ENCODE peak calls at places on chromosomes 12 and 14, in five cellular contexts. V, H, K, W and Q are unnamed samples.

GRCh38 chr14:90698379-90698869 is 117.8 kb downstream of the TTC7B start:
- DNase-seq in V (peak), H (no peak), K (peak), W (no peak), Q (peak)

GRCh38 chr12:99261256-99261655 is 386.3 kb upstream of the GARIN6 start:
- DNase-seq in V (no peak), H (no peak), K (no peak), W (no peak), Q (no peak)

GRCh38 chr14:71142375-71143038 is 235.2 kb downstream of the PCNX1 start:
- DNase-seq in V (no peak), H (no peak), K (no peak), W (peak), Q (no peak)

GRCh38 chr14:23123419-23123818 is 4.4 kb upstream of the CEBPE start:
- DNase-seq in V (peak), H (no peak), K (peak), W (no peak), Q (peak)

GRCh38 chr12:108886873-108887629 is 7.2 kb downstream of the DAO start:
- DNase-seq in V (no peak), H (no peak), K (no peak), W (no peak), Q (no peak)

GRCh38 chr14:53531151-53531550 is 378.0 kb upstream of the DDHD1 start:
- DNase-seq in V (no peak), H (no peak), K (no peak), W (no peak), Q (no peak)

GRCh38 chr14:32826404-32827082 is 112.1 kb upstream of the NPAS3 start:
- DNase-seq in V (no peak), H (peak), K (no peak), W (peak), Q (no peak)

GRCh38 chr14:87896393-87897380 is 96.3 kb downstream of the GALC start:
- DNase-seq in V (peak), H (peak), K (peak), W (peak), Q (no peak)

GRCh38 chr12:47412837-47413236 is 293.0 kb downstream of the RPAP3 start:
- DNase-seq in V (no peak), H (no peak), K (no peak), W (no peak), Q (no peak)

GRCh38 chr12:104673294-104674062 is 216.7 kb downstream of the CHST11 start:
- DNase-seq in V (no peak), H (no peak), K (peak), W (no peak), Q (no peak)

DNA sequence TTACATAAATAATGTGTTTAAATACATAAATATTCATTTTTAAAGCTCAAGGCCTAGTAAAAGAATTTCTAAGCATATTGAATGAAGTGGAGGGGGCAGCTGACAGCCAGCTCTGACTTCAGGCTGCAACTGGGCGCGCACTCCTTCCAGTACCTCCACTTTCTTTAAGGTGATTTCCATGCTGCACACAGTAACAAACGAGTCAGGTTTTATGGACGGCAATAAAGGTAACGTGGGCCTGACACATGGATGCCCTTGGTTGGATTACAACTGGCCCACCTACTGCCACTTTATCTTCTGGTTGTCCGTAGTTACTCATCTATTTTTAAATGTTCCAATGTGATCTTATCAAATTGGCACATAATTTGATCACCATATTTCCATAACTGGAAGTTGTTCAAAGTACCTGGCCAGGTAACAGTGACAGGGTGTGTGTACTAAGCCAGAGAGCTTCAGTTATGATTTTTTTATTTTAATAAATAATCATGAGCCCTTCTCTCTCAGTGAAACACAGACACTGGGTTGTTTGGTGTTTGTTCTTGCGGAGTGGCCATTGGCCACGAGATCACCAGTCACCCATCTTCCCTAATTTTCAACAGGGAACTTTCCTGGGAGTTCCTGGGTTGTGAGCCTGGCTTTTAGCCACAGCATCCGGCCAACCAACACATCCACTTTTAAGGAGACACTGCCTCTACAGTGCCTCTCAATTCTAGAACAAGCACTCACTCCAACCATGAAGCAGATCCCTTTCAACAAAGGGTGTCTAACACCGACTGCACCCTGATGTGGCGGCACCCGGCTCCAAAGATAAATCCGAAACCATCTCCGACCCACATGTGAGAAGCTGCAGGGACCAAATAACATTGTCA is 50.2 kb downstream of the FOXN3 start:
- DNase-seq in V (peak), H (no peak), K (peak), W (no peak), Q (no peak)
- H3K27ac ChIP-seq in V (peak), H (peak), K (no peak), W (no peak), Q (peak)

GRCh38 chr12:66048843-66049537 is 81.6 kb downstream of the LLPH start:
- DNase-seq in V (peak), H (no peak), K (peak), W (no peak), Q (no peak)
- H3K27ac ChIP-seq in V (no peak), H (no peak), K (peak), W (no peak), Q (no peak)

DNA sequence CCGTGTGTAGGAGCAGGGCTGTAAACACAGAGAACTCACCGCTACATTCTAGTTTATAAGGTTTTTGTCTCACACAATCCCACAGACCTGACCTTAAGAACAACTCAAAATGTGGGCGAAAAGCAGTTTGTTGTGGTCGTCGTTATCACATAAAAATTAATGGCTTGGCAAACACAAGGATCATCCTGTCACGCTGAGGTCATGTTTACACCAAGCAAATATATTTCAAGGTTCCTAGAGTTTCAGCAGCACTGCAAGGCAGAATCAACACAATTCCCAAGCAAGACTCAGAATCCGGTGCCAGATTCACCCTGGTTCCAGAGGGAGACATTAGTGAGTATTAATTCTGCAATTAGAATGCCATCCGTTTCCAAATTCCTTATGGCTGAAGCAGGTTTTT is 30.1 kb upstream of the MAP1LC3B2 start:
- DNase-seq in V (peak), H (no peak), K (no peak), W (peak), Q (no peak)
- H3K27ac ChIP-seq in V (no peak), H (no peak), K (no peak), W (no peak), Q (no peak)

GRCh38 chr14:21524575-21525518 is 1.3 kb downstream of the SALL2 start:
- DNase-seq in V (peak), H (no peak), K (no peak), W (no peak), Q (no peak)

GRCh38 chr14:21525571-21525970 is 575 bp downstream of the SALL2 start:
- DNase-seq in V (peak), H (peak), K (peak), W (peak), Q (no peak)

GRCh38 chr14:21527320-21527679 is 1.2 kb upstream of the SALL2 start:
- DNase-seq in V (no peak), H (no peak), K (no peak), W (no peak), Q (no peak)

GRCh38 chr14:21526672-21527319 is 650 bp upstream of the SALL2 start:
- DNase-seq in V (peak), H (peak), K (no peak), W (no peak), Q (no peak)

DNA sequence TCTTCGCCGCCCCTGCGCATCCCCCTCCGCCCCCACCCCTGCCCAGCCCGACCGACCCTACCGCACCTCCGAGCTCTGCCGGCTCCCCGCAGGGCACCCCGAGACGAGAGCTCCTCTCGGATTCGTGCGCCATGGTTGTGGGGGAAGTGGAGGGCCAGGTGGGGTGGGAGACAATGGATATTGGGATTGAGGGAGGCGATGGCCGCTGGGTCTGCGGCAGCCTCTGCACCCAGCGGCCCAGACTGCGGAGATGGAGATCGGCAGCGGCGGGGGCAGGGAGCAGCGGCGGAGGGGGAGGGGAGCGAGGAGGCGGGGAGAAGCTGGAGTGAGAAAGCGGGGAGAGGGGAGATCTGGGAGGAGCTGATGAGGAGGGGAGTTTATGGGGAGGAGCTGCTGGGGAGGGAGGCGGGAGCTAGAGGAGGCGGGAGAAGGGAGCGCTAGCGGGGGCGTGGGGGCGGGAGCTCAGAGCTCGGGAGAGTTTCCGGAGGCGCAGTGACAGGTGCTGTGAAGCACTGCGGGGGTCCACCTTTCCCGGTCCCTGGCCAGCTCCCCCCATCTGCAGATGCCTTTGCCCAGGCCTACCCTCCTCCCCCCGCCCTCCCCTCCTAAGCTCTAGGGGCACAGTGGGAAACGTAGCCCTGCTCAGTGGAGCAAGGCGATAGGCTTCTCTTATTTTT is at the start of gene SALL2:
- DNase-seq in V (peak), H (peak), K (peak), W (peak), Q (peak)
- H3K27ac ChIP-seq in V (peak), H (peak), K (no peak), W (no peak), Q (peak)

GRCh38 chr12:80709811-80710726 is 2.6 kb downstream of the MYF6 start:
- DNase-seq in V (peak), H (peak), K (no peak), W (no peak), Q (no peak)

GRCh38 chr12:80707830-80708534 is 548 bp downstream of the MYF6 start:
- DNase-seq in V (no peak), H (peak), K (no peak), W (no peak), Q (no peak)

GRCh38 chr12:80708535-80709328 is 1.3 kb downstream of the MYF6 start:
- DNase-seq in V (no peak), H (peak), K (no peak), W (no peak), Q (no peak)

GRCh38 chr12:80704430-80704829 is 3.0 kb upstream of the MYF6 start:
- DNase-seq in V (no peak), H (no peak), K (no peak), W (no peak), Q (no peak)

DNA sequence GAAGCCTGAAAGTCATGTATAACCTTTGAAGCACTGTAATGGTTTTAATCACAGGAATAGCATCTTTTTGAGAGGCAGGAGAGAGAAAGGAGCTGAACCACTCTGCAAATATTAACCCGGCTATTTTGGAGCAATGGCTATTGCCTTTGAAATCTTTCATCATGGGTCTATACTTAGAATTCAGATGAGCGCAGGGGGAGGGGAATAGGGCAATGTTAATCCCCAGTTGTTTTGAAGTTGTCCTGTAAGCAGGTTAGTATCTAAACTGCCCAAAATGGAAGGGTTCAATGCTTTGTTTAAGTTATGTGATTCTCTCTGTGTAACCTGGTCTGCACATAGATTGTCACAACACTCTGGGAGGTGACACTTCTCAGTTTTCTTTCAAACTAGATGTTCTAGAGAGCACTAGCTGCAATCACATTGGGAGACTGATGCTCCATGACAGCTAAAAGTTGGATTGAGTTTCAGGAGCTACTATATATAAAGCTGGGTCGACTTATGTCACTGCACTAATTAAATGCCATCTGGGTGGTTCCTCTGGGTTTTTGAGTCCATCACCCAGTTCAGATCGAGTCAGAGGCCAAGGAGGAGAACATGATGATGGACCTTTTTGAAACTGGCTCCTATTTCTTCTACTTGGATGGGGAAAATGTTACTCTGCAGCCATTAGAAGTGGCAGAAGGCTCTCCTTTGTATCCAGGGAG is at the start of gene MYF6:
- DNase-seq in V (no peak), H (no peak), K (no peak), W (no peak), Q (no peak)
- H3K27ac ChIP-seq in V (no peak), H (no peak), K (no peak), W (no peak), Q (no peak)

DNA sequence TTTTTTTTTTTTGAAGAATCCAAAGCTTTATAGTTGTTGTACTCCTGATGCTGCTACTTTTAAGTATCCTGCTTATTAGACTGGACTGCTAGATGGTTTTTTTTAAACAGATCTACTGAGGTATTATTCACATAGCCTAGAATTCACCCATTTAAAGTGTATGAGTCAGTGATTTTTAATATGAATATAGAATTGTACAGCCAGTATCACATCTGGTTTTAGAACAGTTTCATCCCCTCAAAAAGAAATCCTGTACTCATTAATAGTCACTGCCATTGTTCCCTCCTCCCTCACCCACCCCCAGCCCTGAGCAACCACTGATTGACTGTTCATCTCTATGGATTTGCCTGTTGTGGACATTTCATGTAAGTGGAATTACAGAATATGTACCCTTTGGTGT is 98.4 kb downstream of the PPP2R5C start:
- DNase-seq in V (no peak), H (no peak), K (no peak), W (no peak), Q (no peak)
- H3K27ac ChIP-seq in V (no peak), H (no peak), K (no peak), W (no peak), Q (peak)

GRCh38 chr12:51910691-51911090 is 3.4 kb downstream of the ACVRL1 start:
- DNase-seq in V (no peak), H (no peak), K (no peak), W (no peak), Q (no peak)
- H3K27ac ChIP-seq in V (no peak), H (no peak), K (no peak), W (no peak), Q (peak)

GRCh38 chr12:95248604-95249355 is 31.2 kb downstream of the VEZT start:
- DNase-seq in V (no peak), H (peak), K (no peak), W (no peak), Q (no peak)
- H3K27ac ChIP-seq in V (no peak), H (no peak), K (no peak), W (no peak), Q (no peak)

DNA sequence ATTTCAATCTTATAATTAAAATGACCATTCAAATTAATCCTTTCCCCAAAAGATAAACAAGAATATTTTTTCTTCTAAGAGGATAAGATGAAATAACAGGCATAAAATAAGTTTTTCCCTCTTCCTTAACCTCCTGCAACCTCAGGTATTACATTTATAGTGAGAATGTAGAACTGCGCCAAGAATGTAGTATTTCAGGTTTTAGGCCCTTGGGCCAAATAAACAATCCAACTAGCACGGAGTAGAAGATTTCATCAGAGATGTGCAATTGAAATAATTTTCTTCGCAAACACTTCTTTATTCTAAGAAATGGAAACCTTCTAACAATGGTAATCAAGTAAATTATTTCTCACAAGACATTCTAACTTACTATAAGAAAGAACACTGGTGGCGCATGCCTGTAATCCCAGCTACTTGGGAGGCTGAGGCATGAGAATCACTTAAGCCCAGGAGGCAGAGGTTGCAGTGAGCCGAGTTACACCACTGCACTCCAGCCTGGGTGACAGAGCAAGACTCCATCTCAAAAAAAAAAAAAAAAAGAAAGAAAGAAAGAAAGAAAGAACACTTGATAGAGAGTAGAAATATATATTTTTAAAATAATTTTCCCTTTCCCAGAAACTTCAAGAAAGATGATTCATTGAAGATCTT is 100.8 kb downstream of the TAOK3 start:
- DNase-seq in V (peak), H (no peak), K (no peak), W (no peak), Q (no peak)
- H3K27ac ChIP-seq in V (peak), H (no peak), K (no peak), W (no peak), Q (no peak)

GRCh38 chr14:99612065-99612736 is 8.2 kb upstream of the CCDC85C start:
- DNase-seq in V (peak), H (no peak), K (no peak), W (no peak), Q (no peak)

GRCh38 chr14:99606359-99606758 is 2.4 kb upstream of the CCDC85C start:
- DNase-seq in V (peak), H (no peak), K (no peak), W (no peak), Q (no peak)

GRCh38 chr14:99608591-99608990 is 4.6 kb upstream of the CCDC85C start:
- DNase-seq in V (no peak), H (no peak), K (no peak), W (no peak), Q (no peak)

GRCh38 chr14:99611639-99612038 is 7.6 kb upstream of the CCDC85C start:
- DNase-seq in V (no peak), H (no peak), K (no peak), W (no peak), Q (no peak)

GRCh38 chr14:99609245-99610117 is 5.5 kb upstream of the CCDC85C start:
- DNase-seq in V (no peak), H (no peak), K (no peak), W (no peak), Q (no peak)
- H3K27ac ChIP-seq in V (no peak), H (no peak), K (no peak), W (no peak), Q (no peak)